ENCODE peak calls at places on chromosomes 5 and 9, in six cellular contexts. J is glutamatergic neuron, O is MM.1S, B is left ventricle myocardium inferior, W is psoas muscle, Q is coronary artery. I is an unnamed sample.
A peak's percentile ranks its signal among the peaks of the same experiment; 100 is the strongest.

GRCh38 chr5:119131530-119132313 is 60.8 kb downstream of the DMXL1 start:
- DNase-seq in J (no peak), O (no peak), B (no peak), W (no peak), Q (no peak), I (no peak)

GRCh38 chr5:126481243-126481642 is 58.0 kb downstream of the GRAMD2B start:
- DNase-seq in J (no peak), O (no peak), B (no peak), W (no peak), Q (no peak), I (no peak)

GRCh38 chr9:110340306-110340705 is 2.6 kb upstream of the TXNDC8 start:
- DNase-seq in J (no peak), O (peak; percentile 13), B (no peak), W (no peak), Q (no peak), I (no peak)

GRCh38 chr5:143513720-143514119 is 110.2 kb upstream of the NR3C1 start:
- DNase-seq in J (no peak), O (no peak), B (no peak), W (no peak), Q (no peak), I (no peak)

GRCh38 chr9:93122721-93123221 is 11.3 kb downstream of the NINJ1 start:
- DNase-seq in J (peak; percentile 8), O (no peak), B (no peak), W (no peak), Q (peak; percentile 72), I (no peak)

GRCh38 chr9:125789196-125789595 is 42.0 kb downstream of the PBX3 start:
- DNase-seq in J (no peak), O (peak; percentile 27), B (no peak), W (no peak), Q (no peak), I (no peak)

GRCh38 chr5:72517961-72518690 is 10.9 kb upstream of the ZNF366 start:
- DNase-seq in J (no peak), O (no peak), B (peak; percentile 68), W (peak; percentile 59), Q (no peak), I (peak; percentile 47)

GRCh38 chr5:17180957-17181723 is 36.3 kb upstream of the BASP1 start:
- DNase-seq in J (no peak), O (no peak), B (no peak), W (no peak), Q (no peak), I (no peak)

GRCh38 chr5:164175083-164175482 is 669.7 kb downstream of the MAT2B start:
- DNase-seq in J (no peak), O (no peak), B (no peak), W (no peak), Q (no peak), I (no peak)

GRCh38 chr9:27888661-27889295 is 315.5 kb upstream of the C9orf72 start:
- DNase-seq in J (peak; percentile 44), O (peak; percentile 64), B (no peak), W (no peak), Q (no peak), I (no peak)
- TF ChIP-seq CTCF in J (peak; percentile 80), O (peak; percentile 91), B (peak; percentile 53), W (peak; percentile 34), Q (no peak), I (no peak)

GRCh38 chr9:65459756-65460320 is 174.8 kb upstream of the FOXD4L5 start:
- DNase-seq in J (no peak), O (no peak), B (no peak), W (no peak), Q (no peak), I (no peak)
- TF ChIP-seq CTCF in J (no peak), O (no peak), B (no peak), W (no peak), Q (no peak), I (no peak)

GRCh38 chr9:123353984-123354591 is 1.9 kb upstream of the CRB2 start:
- DNase-seq in J (peak; percentile 92), O (peak; percentile 62), B (peak; percentile 55), W (peak; percentile 54), Q (no peak), I (no peak)

GRCh38 chr9:123356851-123357747 is 1.1 kb downstream of the CRB2 start:
- DNase-seq in J (no peak), O (no peak), B (no peak), W (no peak), Q (no peak), I (no peak)

GRCh38 chr9:123354806-123355508 is 1.0 kb upstream of the CRB2 start:
- DNase-seq in J (no peak), O (no peak), B (no peak), W (no peak), Q (no peak), I (no peak)

GRCh38 chr9:123357748-123358059 is 1.7 kb downstream of the CRB2 start:
- DNase-seq in J (no peak), O (no peak), B (no peak), W (no peak), Q (no peak), I (no peak)

DNA sequence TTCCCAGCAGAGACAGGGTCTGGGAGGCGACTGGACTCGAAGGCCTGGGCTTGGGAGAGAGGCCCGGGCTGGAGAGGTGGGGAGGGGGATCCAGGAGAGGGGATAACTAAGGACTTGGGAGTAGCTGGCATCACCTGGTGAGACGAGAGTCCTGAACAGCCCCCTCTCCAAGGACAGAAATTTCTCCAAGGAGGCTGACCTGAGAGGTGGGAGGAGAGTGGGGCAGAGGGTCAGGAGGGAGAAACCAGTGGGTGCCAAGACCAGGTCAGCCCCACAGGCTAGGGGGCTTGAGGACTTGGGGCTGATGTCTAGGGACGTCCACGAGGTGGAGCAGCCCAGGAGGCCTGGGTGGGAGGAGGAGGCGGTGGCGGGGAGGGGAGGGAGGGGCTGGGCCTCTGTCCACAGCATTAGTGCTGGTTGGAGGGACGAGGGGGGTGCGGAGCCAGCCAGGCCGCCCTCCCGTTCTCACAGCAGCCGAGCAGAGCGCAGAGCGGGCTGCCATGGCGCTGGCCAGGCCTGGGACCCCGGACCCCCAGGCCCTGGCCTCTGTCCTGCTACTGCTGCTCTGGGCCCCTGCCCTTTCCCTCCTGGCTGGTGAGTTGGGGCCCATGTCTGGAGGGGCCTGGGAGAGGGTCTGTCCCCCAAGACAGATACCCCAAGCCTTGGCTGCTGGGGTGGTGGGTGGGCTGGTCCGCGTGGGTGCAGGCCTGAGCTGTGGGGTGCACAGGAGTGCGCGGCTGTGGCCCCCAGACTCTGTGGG is at the start of gene CRB2:
- DNase-seq in J (peak; percentile 65), O (no peak), B (no peak), W (no peak), Q (no peak), I (no peak)
- TF ChIP-seq CTCF in J (no peak), O (no peak), B (no peak), W (no peak), Q (no peak), I (no peak)

GRCh38 chr9:89731262-89731980 is 126.6 kb downstream of the GADD45G start:
- DNase-seq in J (no peak), O (no peak), B (no peak), W (no peak), Q (no peak), I (no peak)

GRCh38 chr9:89729954-89730530 is 125.2 kb downstream of the GADD45G start:
- DNase-seq in J (no peak), O (no peak), B (no peak), W (no peak), Q (no peak), I (no peak)

GRCh38 chr9:89732952-89733349 is 128.1 kb downstream of the GADD45G start:
- DNase-seq in J (no peak), O (no peak), B (no peak), W (no peak), Q (no peak), I (no peak)

GRCh38 chr9:89732295-89732951 is 127.6 kb downstream of the GADD45G start:
- DNase-seq in J (no peak), O (no peak), B (no peak), W (no peak), Q (no peak), I (no peak)

GRCh38 chr9:89730715-89731114 is 125.9 kb downstream of the GADD45G start:
- DNase-seq in J (no peak), O (no peak), B (no peak), W (no peak), Q (no peak), I (no peak)
- TF ChIP-seq CTCF in J (no peak), O (no peak), B (no peak), W (no peak), Q (no peak), I (no peak)

DNA sequence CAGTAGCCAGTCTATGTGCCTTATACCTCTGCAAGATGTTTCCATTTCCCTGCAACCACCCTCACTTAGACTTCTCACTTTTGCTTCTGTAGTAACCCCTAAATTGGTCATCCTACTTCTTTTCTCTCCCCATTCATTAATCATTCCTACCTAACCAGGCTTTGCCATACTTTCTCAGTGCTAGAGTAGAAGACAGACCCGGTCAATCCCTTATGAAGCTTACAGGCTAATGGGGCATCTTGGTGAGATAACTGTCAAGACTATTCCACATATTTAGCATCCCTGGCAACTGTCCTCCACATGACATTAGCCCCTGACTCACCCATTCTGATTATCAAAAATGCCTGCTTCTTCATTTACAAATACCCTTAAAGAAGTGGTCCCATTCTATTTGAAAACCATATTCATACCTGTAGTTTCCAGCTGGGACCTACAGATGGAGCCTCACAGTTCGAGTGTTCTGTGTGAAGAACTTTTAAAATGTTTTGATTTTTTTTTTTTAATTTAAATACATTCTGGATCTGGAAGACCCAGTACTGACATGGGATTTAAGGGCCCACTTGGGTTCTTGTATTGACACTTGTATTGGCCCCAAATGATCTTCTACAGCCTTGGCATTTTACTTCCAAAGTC is 21.0 kb downstream of the F2RL2 start:
- DNase-seq in J (no peak), O (no peak), B (no peak), W (no peak), Q (no peak), I (no peak)
- TF ChIP-seq CTCF in J (no peak), O (peak; percentile 12), B (no peak), W (no peak), Q (no peak), I (no peak)

GRCh38 chr5:79704553-79704952 is 14.9 kb downstream of the CMYA5 start:
- DNase-seq in J (no peak), O (no peak), B (no peak), W (no peak), Q (no peak), I (no peak)

GRCh38 chr5:79703381-79703645 is 13.7 kb downstream of the CMYA5 start:
- DNase-seq in J (no peak), O (no peak), B (no peak), W (no peak), Q (no peak), I (no peak)

GRCh38 chr5:79705632-79706031 is 16.0 kb downstream of the CMYA5 start:
- DNase-seq in J (no peak), O (no peak), B (no peak), W (no peak), Q (no peak), I (no peak)

GRCh38 chr5:79699766-79700400 is 10.2 kb downstream of the CMYA5 start:
- DNase-seq in J (no peak), O (peak; percentile 86), B (no peak), W (no peak), Q (no peak), I (no peak)

GRCh38 chr5:79702606-79703380 is 13.2 kb downstream of the CMYA5 start:
- DNase-seq in J (peak; percentile 59), O (peak; percentile 20), B (no peak), W (peak; percentile 29), Q (no peak), I (no peak)
- TF ChIP-seq CTCF in J (peak; percentile 77), O (peak; percentile 70), B (peak; percentile 62), W (peak; percentile 52), Q (no peak), I (peak; percentile 26)

GRCh38 chr9:29211681-29212589 is 1638.7 kb upstream of the C9orf72 start:
- DNase-seq in J (peak; percentile 86), O (peak; percentile 73), B (no peak), W (peak; percentile 34), Q (no peak), I (no peak)
- TF ChIP-seq CTCF in J (peak; percentile 97), O (peak; percentile 55), B (peak; percentile 68), W (peak; percentile 36), Q (no peak), I (peak; percentile 75)